ENCODE peak calls at places on chromosomes 12 and 14, in nine cellular contexts. O is activated B cell treated with CpG ODN at 0.5 μM for 24 hours, C is cardiac muscle cell, E is stomach, F is mesothelial cell of epicardium, T is H4, Y is SW 1271, V is NCI-H2081, B is H54. G is an unnamed sample.
A peak's percentile ranks its signal among the peaks of the same experiment; 100 is the strongest.

GRCh38 chr12:123391546-123392343 is 7.8 kb downstream of the KMT5A start:
- DNase-seq in C (no peak), B (no peak), F (no peak), V (no peak), O (no peak), E (no peak), Y (no peak), T (no peak), G (no peak)

GRCh38 chr14:99774204-99774497 is 19.1 kb upstream of the EML1 start:
- DNase-seq in C (no peak), F (no peak), O (no peak), B (no peak), E (no peak), T (no peak), Y (no peak), V (no peak), G (no peak)

GRCh38 chr14:66359500-66359899 is 126.7 kb upstream of the CCDC196 start:
- DNase-seq in O (no peak), V (peak; percentile 60), Y (no peak), F (no peak), E (no peak), T (peak; percentile 31), B (no peak), C (peak; percentile 81), G (peak; percentile 44)

GRCh38 chr12:47881041-47881440 is 23.8 kb downstream of the VDR start:
- DNase-seq in Y (no peak), T (no peak), O (no peak), V (no peak), F (no peak), C (no peak), B (no peak), E (no peak), G (no peak)

GRCh38 chr14:72608391-72609204 is 285.3 kb downstream of the DPF3 start:
- DNase-seq in F (no peak), T (peak; percentile 72), E (no peak), V (no peak), B (peak; percentile 97), C (peak; percentile 76), Y (no peak), O (no peak), G (peak; percentile 68)

GRCh38 chr12:65121049-65121955 is at the start of gene WIF1:
- DNase-seq in F (peak; percentile 26), V (peak; percentile 32), C (peak; percentile 4), O (peak; percentile 32), E (peak; percentile 45), B (no peak), T (no peak), Y (no peak), G (no peak)

GRCh38 chr14:79161576-79161975 is 991.4 kb downstream of the NRXN3 start:
- DNase-seq in B (no peak), F (peak; percentile 40), V (no peak), Y (no peak), E (no peak), C (peak; percentile 20), T (peak; percentile 9), O (no peak), G (peak; percentile 48)

GRCh38 chr12:86787419-86787818 is 531.2 kb upstream of the MGAT4C start:
- DNase-seq in B (no peak), E (no peak), O (no peak), Y (no peak), T (no peak), F (no peak), V (no peak), C (no peak), G (no peak)

GRCh38 chr12:123854918-123855317 is 92.8 kb downstream of the DNAH10 start:
- DNase-seq in F (no peak), T (no peak), V (no peak), O (no peak), C (no peak), Y (no peak), B (no peak), E (no peak), G (no peak)

GRCh38 chr12:53973093-53974042 is at the start of gene HOXC11:
- DNase-seq in Y (no peak), E (no peak), B (peak; percentile 67), T (peak; percentile 47), O (no peak), C (no peak), F (no peak), V (no peak), G (peak; percentile 45)

GRCh38 chr14:51283402-51283825 is 43.4 kb downstream of the TMX1 start:
- DNase-seq in V (peak; percentile 73), O (no peak), F (no peak), B (peak; percentile 30), E (no peak), C (peak; percentile 93), T (peak; percentile 86), Y (peak; percentile 21), G (peak; percentile 84)

GRCh38 chr14:102280376-102280962 is 24.5 kb downstream of the MOK start:
- DNase-seq in Y (peak; percentile 58), B (peak; percentile 73), F (no peak), V (no peak), E (no peak), O (no peak), T (peak; percentile 67), C (peak; percentile 97), G (no peak)

GRCh38 chr14:102317564-102318248 is 1.8 kb upstream of the ZNF839 start:
- DNase-seq in B (no peak), T (no peak), E (no peak), Y (no peak), O (no peak), V (peak; percentile 55), C (no peak), F (no peak), G (peak; percentile 53)

GRCh38 chr14:69651653-69652052 is 40.3 kb downstream of the SUSD6 start:
- DNase-seq in B (no peak), V (no peak), Y (no peak), E (no peak), F (no peak), O (no peak), C (no peak), T (no peak), G (no peak)

GRCh38 chr12:51324953-51325352 is 979 bp upstream of the BIN2 start:
- DNase-seq in O (no peak), E (no peak), T (no peak), Y (no peak), V (no peak), C (no peak), B (no peak), F (no peak), G (no peak)

GRCh38 chr12:65152012-65152411 is 17.4 kb upstream of the LEMD3 start:
- DNase-seq in Y (no peak), B (no peak), C (no peak), E (no peak), T (no peak), F (no peak), O (no peak), V (no peak), G (no peak)

GRCh38 chr14:103872492-103873113 is 25.2 kb upstream of the PPP1R13B start:
- DNase-seq in T (no peak), E (no peak), F (no peak), Y (no peak), C (no peak), B (no peak), V (no peak), O (no peak), G (no peak)

GRCh38 chr14:85415015-85415712 is 114.8 kb upstream of the FLRT2 start:
- DNase-seq in Y (peak; percentile 53), F (peak; percentile 20), T (peak; percentile 80), C (peak; percentile 96), V (no peak), B (peak; percentile 23), E (no peak), O (no peak), G (peak; percentile 30)

GRCh38 chr12:86837246-86837645 is 581.1 kb upstream of the MGAT4C start:
- DNase-seq in F (no peak), O (no peak), C (no peak), V (no peak), Y (no peak), E (no peak), B (no peak), T (no peak), G (no peak)

GRCh38 chr14:31763041-31763440 is 201.8 kb downstream of the NUBPL start:
- DNase-seq in T (no peak), F (no peak), V (no peak), B (no peak), Y (no peak), E (no peak), O (no peak), C (no peak), G (peak; percentile 7)

GRCh38 chr14:50954811-50955372 is 10.6 kb upstream of the PYGL start:
- DNase-seq in Y (no peak), C (peak; percentile 79), F (no peak), E (no peak), O (no peak), V (peak; percentile 68), T (peak; percentile 70), B (peak; percentile 27), G (peak; percentile 48)

GRCh38 chr12:89326260-89327040 is 25.9 kb downstream of the DUSP6 start:
- DNase-seq in T (no peak), F (no peak), C (peak; percentile 55), V (no peak), O (no peak), E (no peak), B (no peak), Y (no peak), G (no peak)

G was measured in COLO829.